ENCODE peak calls at places on chromosomes 3 and 15, in four cellular contexts. E is K562, J is A549, S is HepG2. F is an unnamed sample.
A peak's percentile ranks its signal among the peaks of the same experiment; 100 is the strongest.

GRCh38 chr3:46091046-46091445 is 63.8 kb upstream of the XCR1 start:
- DNase-seq in S (no peak), J (no peak), E (no peak), F (no peak)

GRCh38 chr15:98794754-98795153 is 146.4 kb downstream of the IGF1R start:
- DNase-seq in S (peak; percentile 40), E (no peak), J (peak; percentile 66), F (no peak)

GRCh38 chr3:59709702-59710555 is 660.1 kb upstream of the CFAP20DC start:
- DNase-seq in S (no peak), E (no peak), J (no peak), F (no peak)

GRCh38 chr3:128237348-128238099 is 84.2 kb downstream of the EEFSEC start:
- DNase-seq in J (no peak), E (no peak), S (no peak), F (no peak)

GRCh38 chr3:126476976-126477330 is 1.3 kb upstream of the ZXDC start:
- DNase-seq in J (no peak), E (peak; percentile 19), S (peak; percentile 42), F (no peak)

GRCh38 chr15:93562752-93563151 is 473.7 kb upstream of the RGMA start:
- DNase-seq in J (no peak), S (no peak), E (no peak), F (no peak)

GRCh38 chr3:130900959-130901358 is 7.1 kb downstream of the ATP2C1 start:
- DNase-seq in S (peak; percentile 3), E (no peak), J (peak; percentile 16), F (no peak)

GRCh38 chr3:155963557-155963956 is 93.1 kb downstream of the GMPS start:
- DNase-seq in E (no peak), J (no peak), S (no peak), F (no peak)

GRCh38 chr3:161413127-161413854 is 42.0 kb upstream of the SPTSSB start:
- DNase-seq in J (no peak), S (no peak), E (no peak), F (no peak)

GRCh38 chr3:19931180-19931692 is 2.8 kb downstream of the EFHB start:
- DNase-seq in E (no peak), S (no peak), J (no peak), F (no peak)

GRCh38 chr3:29281265-29282228 is 676 bp downstream of the RBMS3 start:
- DNase-seq in S (no peak), E (no peak), J (peak; percentile 31), F (no peak)

DNA sequence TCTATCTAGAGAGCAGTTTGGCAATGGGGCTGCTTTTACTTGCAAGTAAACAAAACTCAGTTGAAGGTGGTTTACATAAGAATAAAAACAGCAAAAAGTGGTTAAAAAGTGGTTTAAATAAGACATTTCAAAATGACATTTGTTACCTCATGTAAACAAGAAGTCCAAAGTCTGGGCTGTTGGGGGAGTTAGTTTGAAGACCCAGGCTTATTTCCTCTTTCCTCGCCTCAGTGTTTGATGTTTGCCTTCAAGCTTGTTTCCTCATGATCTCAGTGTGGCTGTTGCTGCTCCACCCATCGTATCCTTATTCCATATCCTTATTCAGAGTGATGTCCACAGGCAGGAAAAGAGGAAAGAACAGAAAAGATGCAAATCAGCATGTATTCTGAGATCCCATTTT is 15.2 kb downstream of the CGNL1 start:
- DNase-seq in S (peak; percentile 63), J (no peak), E (no peak), F (no peak)
- TF ChIP-seq MAX in S (no peak), J (no peak), E (no peak), F (no peak)

GRCh38 chr15:40273428-40273827 is 9.4 kb downstream of the ANKRD63 start:
- DNase-seq in E (no peak), J (no peak), S (no peak), F (no peak)

GRCh38 chr15:40275491-40275890 is 7.4 kb downstream of the ANKRD63 start:
- DNase-seq in J (no peak), S (no peak), E (no peak), F (no peak)

GRCh38 chr15:40275954-40276353 is 6.9 kb downstream of the ANKRD63 start:
- DNase-seq in S (no peak), E (no peak), J (no peak), F (no peak)

GRCh38 chr15:40272713-40273056 is 10.2 kb downstream of the ANKRD63 start:
- DNase-seq in J (peak; percentile 48), E (no peak), S (peak; percentile 27), F (peak; percentile 49)

GRCh38 chr15:40274350-40275274 is 8.3 kb downstream of the ANKRD63 start:
- DNase-seq in E (peak; percentile 81), S (peak; percentile 60), J (peak; percentile 78), F (peak; percentile 88)
- TF ChIP-seq HMGXB4 in E (no peak), S (peak; percentile 95), J (no peak), F (no peak)

DNA sequence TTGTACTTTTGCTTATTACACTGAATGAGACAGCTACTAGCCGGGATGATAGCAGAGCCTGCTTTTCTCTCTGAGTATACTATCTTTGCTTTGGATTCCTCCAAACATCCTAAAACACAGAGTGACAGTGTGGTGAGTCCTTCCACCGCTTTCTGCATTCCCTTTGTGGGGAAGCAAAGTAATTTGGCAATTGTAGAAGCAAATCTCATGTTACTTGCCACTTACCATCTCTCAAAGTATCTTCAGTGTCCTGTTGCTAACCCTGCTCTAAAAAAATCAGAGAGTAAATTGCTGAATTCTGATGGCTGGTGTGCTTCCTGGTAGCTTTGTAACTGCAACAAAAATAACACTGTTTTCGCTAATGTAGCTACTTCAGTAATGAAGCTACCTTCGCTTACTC is 92.4 kb upstream of the LRRFIP2 start:
- DNase-seq in S (no peak), E (no peak), J (no peak), F (no peak)
- TF ChIP-seq MAX in S (no peak), E (no peak), J (no peak), F (no peak)

GRCh38 chr3:135927170-135927569 is 38.4 kb upstream of the PPP2R3A start:
- DNase-seq in S (no peak), J (no peak), E (no peak), F (no peak)
- TF ChIP-seq HMGXB4 in S (no peak), J (no peak), E (no peak), F (no peak)

F was measured in WTC11.